ENCODE peak calls at places on chromosomes 1 and 21, in seven cellular contexts. One of them, this sample, is unnamed.

GRCh38 chr1:54199151-54199764 is 572 bp downstream of the CYB5RL start:
- DNase-seq in KBM-7: peak
- DNase-seq in B cell: no peak
- DNase-seq in RPMI8226: peak
- DNase-seq in endothelial cell: no peak
- DNase-seq in glomerular endothelial cell: no peak
- DNase-seq in colonic mucosa: peak
- DNase-seq in this sample: no peak

GRCh38 chr1:87072904-87073303 is 158.5 kb downstream of the HS2ST1 start:
- DNase-seq in colonic mucosa: no peak
- DNase-seq in B cell: no peak
- DNase-seq in glomerular endothelial cell: no peak
- DNase-seq in RPMI8226: no peak
- DNase-seq in KBM-7: no peak
- DNase-seq in endothelial cell: no peak
- DNase-seq in this sample: no peak

GRCh38 chr1:167538657-167539056 is 14.9 kb downstream of the CREG1 start:
- DNase-seq in KBM-7: no peak
- DNase-seq in colonic mucosa: no peak
- DNase-seq in RPMI8226: no peak
- DNase-seq in endothelial cell: peak
- DNase-seq in B cell: no peak
- DNase-seq in glomerular endothelial cell: no peak
- DNase-seq in this sample: peak

GRCh38 chr21:26437326-26438009 is 135.6 kb downstream of the CYYR1 start:
- DNase-seq in KBM-7: peak
- DNase-seq in glomerular endothelial cell: no peak
- DNase-seq in colonic mucosa: no peak
- DNase-seq in RPMI8226: no peak
- DNase-seq in B cell: no peak
- DNase-seq in endothelial cell: no peak
- DNase-seq in this sample: no peak

GRCh38 chr1:218851601-218852000 is 322.1 kb upstream of the LYPLAL1 start:
- DNase-seq in glomerular endothelial cell: no peak
- DNase-seq in RPMI8226: no peak
- DNase-seq in KBM-7: no peak
- DNase-seq in B cell: no peak
- DNase-seq in colonic mucosa: no peak
- DNase-seq in endothelial cell: no peak
- DNase-seq in this sample: no peak

GRCh38 chr1:201859424-201859823 is 29.3 kb upstream of the SHISA4 start:
- DNase-seq in KBM-7: no peak
- DNase-seq in B cell: no peak
- DNase-seq in RPMI8226: no peak
- DNase-seq in colonic mucosa: no peak
- DNase-seq in endothelial cell: no peak
- DNase-seq in glomerular endothelial cell: peak
- DNase-seq in this sample: no peak

GRCh38 chr1:201169203-201169602 is 14.9 kb upstream of the TMEM9 start:
- DNase-seq in glomerular endothelial cell: no peak
- DNase-seq in KBM-7: no peak
- DNase-seq in RPMI8226: no peak
- DNase-seq in B cell: no peak
- DNase-seq in endothelial cell: no peak
- DNase-seq in colonic mucosa: no peak
- DNase-seq in this sample: peak

GRCh38 chr1:228337031-228337564 is 69.5 kb downstream of the TRIM11 start:
- DNase-seq in RPMI8226: no peak
- DNase-seq in colonic mucosa: no peak
- DNase-seq in B cell: no peak
- DNase-seq in endothelial cell: no peak
- DNase-seq in glomerular endothelial cell: no peak
- DNase-seq in KBM-7: no peak
- DNase-seq in this sample: peak

GRCh38 chr1:224922404-224923164 is 6.9 kb upstream of the DNAH14 start:
- DNase-seq in colonic mucosa: no peak
- DNase-seq in glomerular endothelial cell: no peak
- DNase-seq in B cell: no peak
- DNase-seq in RPMI8226: peak
- DNase-seq in endothelial cell: peak
- DNase-seq in KBM-7: peak
- DNase-seq in this sample: no peak

GRCh38 chr1:55334140-55334539 is 119.0 kb upstream of the USP24 start:
- DNase-seq in colonic mucosa: no peak
- DNase-seq in glomerular endothelial cell: no peak
- DNase-seq in B cell: no peak
- DNase-seq in KBM-7: no peak
- DNase-seq in RPMI8226: no peak
- DNase-seq in endothelial cell: no peak
- DNase-seq in this sample: no peak

GRCh38 chr21:34034369-34035014 is 38.9 kb upstream of the MRPS6 start:
- DNase-seq in B cell: no peak
- DNase-seq in endothelial cell: no peak
- DNase-seq in RPMI8226: no peak
- DNase-seq in colonic mucosa: no peak
- DNase-seq in KBM-7: no peak
- DNase-seq in glomerular endothelial cell: no peak
- DNase-seq in this sample: no peak

GRCh38 chr1:35931424-35932157 is 686 bp downstream of the AGO3 start:
- DNase-seq in endothelial cell: no peak
- DNase-seq in KBM-7: peak
- DNase-seq in colonic mucosa: peak
- DNase-seq in RPMI8226: peak
- DNase-seq in B cell: no peak
- DNase-seq in glomerular endothelial cell: no peak
- DNase-seq in this sample: peak

GRCh38 chr1:86775395-86775794 is 71.0 kb downstream of the SH3GLB1 start:
- DNase-seq in RPMI8226: no peak
- DNase-seq in KBM-7: no peak
- DNase-seq in endothelial cell: no peak
- DNase-seq in glomerular endothelial cell: no peak
- DNase-seq in B cell: no peak
- DNase-seq in colonic mucosa: no peak
- DNase-seq in this sample: no peak

GRCh38 chr1:116147114-116147510 is 35.9 kb downstream of the MAB21L3 start:
- DNase-seq in glomerular endothelial cell: no peak
- DNase-seq in colonic mucosa: no peak
- DNase-seq in RPMI8226: no peak
- DNase-seq in endothelial cell: no peak
- DNase-seq in B cell: no peak
- DNase-seq in KBM-7: no peak
- DNase-seq in this sample: no peak